ENCODE peak calls at places on chromosomes 2 and 18, in six cellular contexts. K is body of pancreas, R is NCI-H1105 treated with DMSO at 0.1 percent for 48 hours, M is caudate nucleus, E is neural crest cell, U is NCI-H2029 treated with DMSO at 0.1 percent for 48 hours. L is an unnamed sample.

GRCh38 chr2:218194880-218195279 is 22.1 kb upstream of the ARPC2 start:
- DNase-seq in K (no peak), R (no peak), M (no peak), E (no peak), U (no peak), L (peak; percentile 30)

GRCh38 chr18:2387588-2387987 is 183.7 kb downstream of the METTL4 start:
- DNase-seq in K (no peak), R (no peak), M (no peak), E (no peak), U (no peak), L (no peak)

GRCh38 chr2:234502285-234502918 is 5.5 kb upstream of the ARL4C start:
- DNase-seq in K (peak; percentile 30), R (peak; percentile 83), M (no peak), E (no peak), U (no peak), L (no peak)

GRCh38 chr2:3288455-3289163 is 89.0 kb downstream of the EIPR1 start:
- DNase-seq in K (peak; percentile 11), R (no peak), M (no peak), E (no peak), U (no peak), L (no peak)

GRCh38 chr18:35334821-35335220 is 9.4 kb downstream of the ZNF24 start:
- DNase-seq in K (no peak), R (no peak), M (no peak), E (no peak), U (no peak), L (no peak)

GRCh38 chr2:205688417-205689200 is 6.3 kb downstream of the NRP2 start:
- DNase-seq in K (no peak), R (no peak), M (no peak), E (no peak), U (no peak), L (no peak)

GRCh38 chr2:235568431-235568830 is 74.6 kb downstream of the AGAP1 start:
- DNase-seq in K (no peak), R (no peak), M (no peak), E (no peak), U (no peak), L (no peak)

GRCh38 chr2:188473306-188473705 is 181.6 kb downstream of the GULP1 start:
- DNase-seq in K (no peak), R (no peak), M (no peak), E (no peak), U (no peak), L (no peak)

GRCh38 chr2:199907008-199907714 is 3.9 kb upstream of the C2orf69 start:
- DNase-seq in K (no peak), R (no peak), M (no peak), E (no peak), U (no peak), L (no peak)

GRCh38 chr2:81901017-81901416 is 1596.5 kb upstream of the LRRTM1 start:
- DNase-seq in K (no peak), R (no peak), M (no peak), E (no peak), U (no peak), L (no peak)

GRCh38 chr2:10915731-10916331 is 4.1 kb downstream of the KCNF1 start:
- DNase-seq in K (no peak), R (no peak), M (no peak), E (no peak), U (no peak), L (no peak)

GRCh38 chr2:238847841-238848565 is at the start of gene TWIST2:
- DNase-seq in K (peak; percentile 40), R (peak; percentile 40), M (no peak), E (peak; percentile 39), U (no peak), L (no peak)

GRCh38 chr2:41222593-41222992 is 770.7 kb upstream of the SLC8A1 start:
- DNase-seq in K (no peak), R (no peak), M (no peak), E (no peak), U (no peak), L (no peak)

GRCh38 chr2:39435974-39436591 is 1.0 kb downstream of the MAP4K3 start:
- DNase-seq in K (peak; percentile 23), R (peak; percentile 31), M (no peak), E (peak; percentile 22), U (no peak), L (peak; percentile 11)

GRCh38 chr2:47744074-47744473 is 38.9 kb upstream of the MSH6 start:
- DNase-seq in K (no peak), R (no peak), M (no peak), E (no peak), U (no peak), L (no peak)

GRCh38 chr2:24400207-24400907 is 40.0 kb upstream of the ITSN2 start:
- DNase-seq in K (no peak), R (peak; percentile 31), M (no peak), E (no peak), U (no peak), L (no peak)

GRCh38 chr2:42922790-42923631 is 130.6 kb upstream of the HAAO start:
- DNase-seq in K (no peak), R (no peak), M (no peak), E (no peak), U (no peak), L (no peak)

GRCh38 chr2:173588931-173589369 is 234.3 kb downstream of the CDCA7 start:
- DNase-seq in K (no peak), R (no peak), M (no peak), E (no peak), U (no peak), L (no peak)

GRCh38 chr2:196592912-196593881 is 46.3 kb upstream of the CCDC150 start:
- DNase-seq in K (peak; percentile 12), R (peak; percentile 58), M (peak; percentile 75), E (peak; percentile 64), U (no peak), L (peak; percentile 6)

GRCh38 chr2:222450021-222450420 is 25.7 kb downstream of the SGPP2 start:
- DNase-seq in K (no peak), R (no peak), M (no peak), E (no peak), U (no peak), L (no peak)

GRCh38 chr2:152676461-152676860 is 40.8 kb downstream of the PRPF40A start:
- DNase-seq in K (no peak), R (no peak), M (no peak), E (no peak), U (no peak), L (no peak)

GRCh38 chr18:2715990-2716389 is 60.5 kb downstream of the SMCHD1 start:
- DNase-seq in K (no peak), R (no peak), M (no peak), E (no peak), U (no peak), L (no peak)

GRCh38 chr2:153478289-153479261 is at the start of gene RPRM:
- DNase-seq in K (peak; percentile 68), R (peak; percentile 79), M (peak; percentile 44), E (peak; percentile 80), U (peak; percentile 65), L (peak; percentile 82)